ENCODE peak calls at places on chromosomes 13 and 19, in five cellular contexts. B is sigmoid colon, P is stomach, V is GM23338, O is HepG2. A is an unnamed sample.

GRCh38 chr13:52832268-52832667 is 16.2 kb downstream of the PCDH8 start:
- DNase-seq in B (no peak), P (no peak), O (no peak), V (no peak), A (no peak)

GRCh38 chr13:46211116-46211515 is 612 bp upstream of the LRRC63 start:
- DNase-seq in P (no peak), O (no peak), B (no peak), V (peak; percentile 22), A (no peak)

GRCh38 chr19:5170329-5170745 is 170.3 kb downstream of the PTPRS start:
- DNase-seq in O (no peak), P (peak; percentile 34), B (no peak), V (peak; percentile 60), A (no peak)

GRCh38 chr13:35963982-35964665 is 167.1 kb downstream of the DCLK1 start:
- DNase-seq in O (no peak), B (no peak), P (no peak), V (no peak), A (no peak)

GRCh38 chr19:18339703-18340102 is 695 bp upstream of the PGPEP1 start:
- DNase-seq in O (no peak), B (no peak), P (no peak), V (peak; percentile 74), A (no peak)

GRCh38 chr19:39154626-39155100 is 29.1 kb downstream of the PAK4 start:
- DNase-seq in O (no peak), P (peak; percentile 85), V (peak; percentile 78), B (no peak), A (no peak)

GRCh38 chr13:78298657-78299056 is 304.7 kb downstream of the POU4F1 start:
- DNase-seq in O (no peak), P (no peak), V (no peak), B (no peak), A (no peak)

GRCh38 chr13:91482427-91482826 is 84.0 kb downstream of the GPC5 start:
- DNase-seq in P (no peak), B (no peak), O (no peak), V (no peak), A (no peak)

GRCh38 chr13:29760561-29760960 is 89.9 kb downstream of the UBL3 start:
- DNase-seq in O (no peak), P (no peak), V (no peak), B (no peak), A (no peak)

GRCh38 chr13:77138813-77139212 is 111.9 kb upstream of the FBXL3 start:
- DNase-seq in O (no peak), B (no peak), V (no peak), P (no peak), A (no peak)

GRCh38 chr13:77139311-77139710 is 112.4 kb upstream of the FBXL3 start:
- DNase-seq in V (no peak), O (no peak), B (no peak), P (no peak), A (no peak)

DNA sequence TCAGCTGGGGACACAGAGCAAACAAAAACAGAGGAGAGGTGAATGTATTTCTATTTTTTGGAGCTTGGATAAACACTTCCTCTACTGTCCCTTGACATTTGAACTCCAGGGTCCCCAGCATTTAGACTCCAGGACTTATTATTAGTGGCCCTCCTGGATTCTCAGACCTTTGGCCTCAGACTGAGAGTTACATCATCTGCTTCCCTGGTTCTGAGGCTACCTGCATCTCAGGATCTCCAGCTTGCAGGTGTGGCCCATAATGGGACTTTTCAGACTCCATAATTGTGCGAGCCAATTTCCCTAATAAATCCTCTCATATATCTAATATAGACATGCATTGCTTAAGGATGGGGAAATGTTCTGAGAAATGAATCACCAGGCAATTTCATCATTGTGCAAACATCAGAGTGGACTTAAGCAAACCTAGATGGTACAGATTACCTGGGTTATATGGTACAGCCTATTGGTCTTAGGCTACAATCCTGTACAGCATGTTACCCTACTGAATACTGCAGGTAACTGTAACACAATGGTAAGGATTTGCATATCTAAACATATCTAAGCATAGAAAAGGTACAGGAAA is 116.5 kb upstream of the FBXL3 start:
- DNase-seq in V (no peak), P (no peak), B (no peak), O (peak; percentile 58), A (no peak)
- TF ChIP-seq POLR2AphosphoS5 in V (no peak), P (no peak), B (no peak), O (no peak), A (no peak)

GRCh38 chr19:49656456-49657109 is 9.1 kb downstream of the IRF3 start:
- DNase-seq in O (no peak), P (no peak), B (no peak), V (no peak), A (no peak)
- TF ChIP-seq POLR2AphosphoS5 in O (no peak), P (no peak), B (no peak), V (no peak), A (no peak)

GRCh38 chr13:113121928-113122420 is 625 bp upstream of the F10 start:
- DNase-seq in B (no peak), V (no peak), P (no peak), O (no peak), A (no peak)

GRCh38 chr13:113123226-113124150 is 889 bp downstream of the F10 start:
- DNase-seq in P (no peak), V (peak; percentile 50), B (no peak), O (peak; percentile 52), A (no peak)

GRCh38 chr13:113121183-113121927 is 1.2 kb upstream of the F10 start:
- DNase-seq in V (no peak), B (no peak), P (no peak), O (no peak), A (no peak)

GRCh38 chr13:113124211-113125025 is 1.8 kb downstream of the F10 start:
- DNase-seq in P (no peak), B (no peak), O (no peak), V (no peak), A (no peak)

DNA sequence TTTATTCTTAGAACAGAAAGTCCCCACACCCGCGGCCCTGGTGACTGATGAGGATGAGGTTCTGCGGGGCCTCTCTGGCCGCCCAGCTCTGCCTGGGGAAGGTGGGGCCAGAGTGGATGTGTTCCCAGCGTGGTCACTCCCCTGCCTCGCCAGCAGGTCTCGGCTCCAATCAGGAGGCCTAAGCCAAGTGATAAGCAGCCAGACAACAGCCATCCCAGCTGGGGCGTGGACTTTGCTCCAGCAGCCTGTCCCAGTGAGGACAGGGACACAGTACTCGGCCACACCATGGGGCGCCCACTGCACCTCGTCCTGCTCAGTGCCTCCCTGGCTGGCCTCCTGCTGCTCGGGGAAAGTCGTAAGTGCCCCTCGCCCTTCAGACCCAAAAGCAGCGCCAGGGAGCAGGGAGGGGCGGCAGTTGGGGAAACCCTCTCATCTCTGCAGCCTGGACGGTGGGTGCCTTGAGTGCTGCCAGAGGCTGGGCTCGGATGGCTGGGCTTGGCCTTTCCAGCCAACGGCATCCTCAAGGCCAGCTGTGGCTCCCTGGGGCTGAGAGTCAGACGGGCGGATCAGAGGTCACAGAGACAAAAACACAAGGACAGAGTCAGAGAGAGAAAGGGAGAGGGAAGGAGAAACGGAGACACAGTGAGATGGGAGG is at the start of gene F10:
- DNase-seq in O (peak; percentile 95), B (no peak), V (peak; percentile 68), P (peak; percentile 73), A (no peak)
- TF ChIP-seq POLR2AphosphoS5 in O (peak; percentile 98), B (peak; percentile 44), V (no peak), P (no peak), A (no peak)

DNA sequence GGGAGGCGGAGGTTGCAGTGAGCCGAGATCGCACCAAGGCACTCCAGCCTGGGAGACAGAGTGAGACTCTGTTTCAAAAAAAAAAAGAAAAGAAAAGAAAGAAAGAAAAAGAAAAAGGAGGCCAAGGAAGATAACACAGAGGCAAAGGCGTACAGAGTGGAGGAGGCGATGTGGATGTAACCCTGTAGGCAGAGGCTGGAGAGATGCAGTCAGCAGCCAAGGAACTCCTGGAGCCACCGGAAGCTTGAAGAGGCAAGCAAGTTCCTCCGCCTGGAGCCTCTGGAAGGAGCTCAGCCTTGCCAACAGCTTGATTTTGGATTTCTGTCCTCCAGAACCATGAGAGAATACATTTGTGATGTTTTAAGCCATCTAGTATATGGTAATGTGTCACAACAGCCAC is 6.7 kb upstream of the CCDC8 start:
- DNase-seq in V (no peak), O (no peak), B (no peak), P (no peak), A (no peak)
- TF ChIP-seq POLR2AphosphoS5 in V (no peak), O (no peak), B (no peak), P (no peak), A (no peak)

DNA sequence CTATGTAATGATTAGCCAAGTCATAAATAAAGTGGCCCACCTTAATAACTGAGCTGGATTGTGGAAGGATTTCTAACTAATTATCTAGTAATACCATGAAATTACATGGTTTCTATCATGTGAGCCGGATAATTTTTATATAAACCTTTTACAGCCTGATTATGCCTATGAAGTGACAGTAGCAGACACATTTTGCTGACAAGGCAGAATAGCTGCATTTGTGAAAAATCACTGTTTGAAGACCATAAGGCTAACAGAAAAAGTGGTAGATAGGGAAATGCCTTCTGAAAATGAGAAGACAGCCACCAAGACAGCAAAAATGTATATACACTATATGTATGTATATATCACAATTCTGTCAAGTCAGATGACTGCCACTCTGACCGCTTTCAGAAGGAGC is 27.1 kb downstream of the SLITRK5 start:
- DNase-seq in P (no peak), V (no peak), O (no peak), B (no peak), A (no peak)
- TF ChIP-seq POLR2AphosphoS5 in P (no peak), V (no peak), O (no peak), B (no peak), A (no peak)

A was measured in GM12891.